ENCODE peak calls at places on chromosomes 7 and 10, in seven cellular contexts. V is IMR-90, E is mesenchymal stem cell, L is neuronal stem cell, G is trophoblast cell, D is H9, A is H1. Y is an unnamed sample.

GRCh38 chr7:20190588-20190987 is 26.6 kb downstream of the MACC1 start:
- DNase-seq in V (no peak), E (no peak), L (no peak), G (no peak), D (no peak), A (no peak), Y (no peak)

GRCh38 chr7:44148961-44149550 is 7.9 kb upstream of the MYL7 start:
- DNase-seq in V (no peak), E (no peak), L (no peak), G (no peak), D (peak), A (no peak), Y (no peak)

GRCh38 chr7:12570148-12570528 is 382 bp upstream of the SCIN start:
- DNase-seq in V (no peak), E (peak), L (no peak), G (no peak), D (no peak), A (no peak), Y (no peak)

GRCh38 chr10:98272690-98273453 is 4.9 kb upstream of the LOXL4 start:
- DNase-seq in V (no peak), E (no peak), L (no peak), G (no peak), D (peak), A (no peak), Y (peak)

GRCh38 chr7:44379366-44380178 is 54.2 kb upstream of the CAMK2B start:
- DNase-seq in V (peak), E (peak), L (no peak), G (no peak), D (peak), A (peak), Y (no peak)

GRCh38 chr7:131329176-131329570 is 1.5 kb downstream of the MKLN1 start:
- DNase-seq in V (no peak), E (peak), L (no peak), G (no peak), D (no peak), A (no peak), Y (no peak)

GRCh38 chr10:61994404-61995031 is 93.0 kb downstream of the ARID5B start:
- DNase-seq in V (no peak), E (no peak), L (peak), G (no peak), D (no peak), A (no peak), Y (no peak)

GRCh38 chr7:100966542-100967291 is 2.6 kb upstream of the MUC12 start:
- DNase-seq in V (no peak), E (peak), L (no peak), G (no peak), D (peak), A (peak), Y (no peak)

GRCh38 chr10:101062231-101063161 is 707 bp downstream of the KAZALD1 start:
- DNase-seq in V (peak), E (peak), L (peak), G (peak), D (peak), A (peak), Y (peak)

GRCh38 chr10:110269641-110270318 is 34.9 kb downstream of the SMNDC1 start:
- DNase-seq in V (peak), E (no peak), L (no peak), G (no peak), D (no peak), A (no peak), Y (no peak)

GRCh38 chr7:101594790-101595189 is 34.3 kb downstream of the MYL10 start:
- DNase-seq in V (no peak), E (no peak), L (no peak), G (no peak), D (peak), A (no peak), Y (no peak)

DNA sequence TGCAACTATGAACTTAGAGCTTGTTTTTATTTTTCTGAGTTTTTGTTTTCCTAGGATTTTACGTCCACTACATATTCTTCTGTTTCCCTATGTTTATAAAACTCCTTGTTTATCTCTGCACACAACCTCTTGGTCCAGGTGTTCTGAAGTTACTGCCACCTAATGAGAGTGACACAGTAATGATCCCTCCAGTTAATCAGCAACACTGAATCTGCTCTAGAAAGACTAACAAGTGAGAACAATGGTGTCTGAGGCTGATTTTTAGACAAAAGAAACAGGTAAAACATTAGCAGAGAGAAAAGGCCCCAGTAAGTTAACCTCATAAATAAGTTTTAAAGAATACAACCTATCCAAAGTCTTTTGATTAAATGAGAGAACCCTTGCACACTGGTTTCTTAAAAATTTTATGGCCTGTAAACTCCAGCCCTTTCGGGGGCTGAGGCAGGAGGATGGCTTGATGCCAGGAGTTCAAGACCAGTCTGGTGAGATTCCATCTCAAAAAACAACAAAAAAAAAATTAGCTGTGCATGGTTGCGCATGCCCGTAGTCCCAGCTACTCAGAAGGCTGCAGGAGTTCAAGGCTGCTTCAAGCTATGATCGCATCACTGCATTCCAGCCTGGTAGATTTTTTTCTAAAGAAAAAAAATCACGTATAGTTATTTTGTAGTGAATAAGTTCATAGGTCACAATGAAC is 397.6 kb downstream of the MAGI2 start:
- DNase-seq in V (no peak), E (no peak), L (no peak), G (peak), D (no peak), A (no peak), Y (no peak)
- H3K18ac ChIP-seq in V (no peak), E (no peak), L (no peak), G (no peak), D (no peak), A (no peak), Y (no peak)

GRCh38 chr7:55021951-55022617 is 3.3 kb downstream of the EGFR start:
- DNase-seq in V (no peak), E (no peak), L (no peak), G (peak), D (no peak), A (no peak), Y (no peak)

GRCh38 chr7:55021053-55021452 is 2.2 kb downstream of the EGFR start:
- DNase-seq in V (no peak), E (no peak), L (no peak), G (no peak), D (no peak), A (no peak), Y (no peak)

GRCh38 chr7:55019329-55019690 is 493 bp downstream of the EGFR start:
- DNase-seq in V (no peak), E (peak), L (peak), G (no peak), D (no peak), A (no peak), Y (peak)

GRCh38 chr7:55019691-55020480 is 1.1 kb downstream of the EGFR start:
- DNase-seq in V (no peak), E (peak), L (peak), G (no peak), D (peak), A (peak), Y (peak)

DNA sequence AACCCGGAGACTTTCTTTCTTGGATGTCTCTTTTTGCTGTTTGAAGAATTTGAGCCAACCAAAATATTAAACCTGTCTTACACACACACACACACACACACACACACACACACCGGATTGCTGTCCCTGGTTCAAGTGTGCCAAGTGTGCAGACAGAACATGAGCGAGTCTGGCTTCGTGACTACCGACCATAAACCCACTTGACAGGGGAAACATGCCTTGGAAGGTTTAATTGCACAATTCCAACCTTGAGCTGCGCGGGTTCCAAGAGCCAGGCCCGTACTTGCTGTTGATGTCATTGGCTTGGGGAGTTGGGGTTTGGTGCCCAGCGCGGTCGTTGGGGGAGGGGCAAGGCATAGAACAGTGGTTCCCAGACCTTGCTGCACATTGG is 1.7 kb downstream of the EGFR start:
- DNase-seq in V (peak), E (peak), L (no peak), G (no peak), D (no peak), A (no peak), Y (no peak)
- H3K18ac ChIP-seq in V (no peak), E (no peak), L (no peak), G (no peak), D (no peak), A (no peak), Y (no peak)

GRCh38 chr10:45555789-45556188 is 116.8 kb downstream of the ZFAND4 start:
- DNase-seq in V (peak), E (peak), L (no peak), G (no peak), D (no peak), A (no peak), Y (no peak)
- H3K18ac ChIP-seq in V (no peak), E (no peak), L (no peak), G (no peak), D (no peak), A (no peak), Y (no peak)

GRCh38 chr10:131157899-131158298 is 153.6 kb downstream of the TCERG1L start:
- DNase-seq in V (no peak), E (no peak), L (no peak), G (no peak), D (no peak), A (no peak), Y (no peak)
- H3K18ac ChIP-seq in V (no peak), E (no peak), L (no peak), G (no peak), D (no peak), A (no peak), Y (no peak)

GRCh38 chr7:64636386-64636785 is 29.5 kb upstream of the ZNF107 start:
- DNase-seq in V (no peak), E (no peak), L (no peak), G (no peak), D (no peak), A (no peak), Y (no peak)

GRCh38 chr7:64633401-64633800 is 32.5 kb upstream of the ZNF107 start:
- DNase-seq in V (no peak), E (no peak), L (no peak), G (no peak), D (no peak), A (no peak), Y (no peak)

GRCh38 chr7:64632029-64632428 is 33.9 kb upstream of the ZNF107 start:
- DNase-seq in V (no peak), E (no peak), L (no peak), G (no peak), D (no peak), A (no peak), Y (no peak)

GRCh38 chr7:64637521-64638445 is 28.1 kb upstream of the ZNF107 start:
- DNase-seq in V (no peak), E (no peak), L (no peak), G (no peak), D (no peak), A (no peak), Y (no peak)

GRCh38 chr7:64634406-64635062 is 31.4 kb upstream of the ZNF107 start:
- DNase-seq in V (no peak), E (no peak), L (no peak), G (no peak), D (no peak), A (no peak), Y (no peak)
- H3K18ac ChIP-seq in V (no peak), E (no peak), L (no peak), G (no peak), D (no peak), A (no peak), Y (no peak)

GRCh38 chr10:50392426-50392825 is 141.1 kb upstream of the ASAH2 start:
- DNase-seq in V (no peak), E (no peak), L (no peak), G (no peak), D (no peak), A (no peak), Y (no peak)
- H3K18ac ChIP-seq in V (no peak), E (no peak), L (no peak), G (no peak), D (no peak), A (no peak), Y (no peak)

GRCh38 chr10:8171008-8171407 is 116.5 kb downstream of the GATA3 start:
- DNase-seq in V (no peak), E (no peak), L (no peak), G (no peak), D (no peak), A (no peak), Y (no peak)
- H3K18ac ChIP-seq in V (no peak), E (no peak), L (no peak), G (no peak), D (no peak), A (no peak), Y (no peak)